ENCODE peak calls at places on chromosomes 7 and 10, in five cellular contexts. V is cardiac fibroblast; S is stimulated activated CD8-positive, alpha-beta memory T cell treated with anti-CD3 and anti-CD28 coated beads, Interleukin-4, amount 100 ng/mL, for 1 hour; O is T-cell; E is hippocampal formation. K is an unnamed sample.

GRCh38 chr7:1514993-1515392 is 10.8 kb upstream of the INTS1 start:
- DNase-seq in V (peak), S (no peak), O (no peak), E (no peak), K (no peak)

GRCh38 chr7:21580073-21580521 is 37.3 kb downstream of the DNAH11 start:
- DNase-seq in V (peak), S (no peak), O (no peak), E (no peak), K (no peak)

GRCh38 chr7:23072916-23073315 is 32.7 kb upstream of the KLHL7 start:
- DNase-seq in V (no peak), S (no peak), O (no peak), E (no peak), K (no peak)

GRCh38 chr10:29317423-29318021 is 28.7 kb downstream of the LYZL1 start:
- DNase-seq in V (no peak), S (no peak), O (no peak), E (no peak), K (no peak)

GRCh38 chr7:24576171-24577052 is 3.2 kb downstream of the PALS2 start:
- DNase-seq in V (peak), S (no peak), O (no peak), E (no peak), K (peak)

GRCh38 chr7:102912742-102913141 is at the start of gene LRRC17:
- DNase-seq in V (peak), S (no peak), O (no peak), E (no peak), K (no peak)

GRCh38 chr10:69574571-69574978 is 1.4 kb upstream of the NEUROG3 start:
- DNase-seq in V (no peak), S (no peak), O (no peak), E (no peak), K (no peak)

GRCh38 chr10:132458595-132459251 is 61.7 kb downstream of the PWWP2B start:
- DNase-seq in V (peak), S (peak), O (peak), E (peak), K (no peak)

GRCh38 chr7:38461887-38462286 is 169.3 kb downstream of the AMPH start:
- DNase-seq in V (no peak), S (no peak), O (no peak), E (no peak), K (no peak)

GRCh38 chr10:118763202-118763988 is 8.6 kb upstream of the CACUL1 start:
- DNase-seq in V (no peak), S (no peak), O (no peak), E (no peak), K (no peak)

GRCh38 chr7:55185321-55185802 is 166.5 kb downstream of the EGFR start:
- DNase-seq in V (no peak), S (no peak), O (no peak), E (no peak), K (no peak)

GRCh38 chr7:8277394-8277982 is 15.5 kb upstream of the ICA1 start:
- DNase-seq in V (peak), S (no peak), O (no peak), E (no peak), K (peak)

GRCh38 chr10:113610636-113611601 is 52.9 kb downstream of the NRAP start:
- DNase-seq in V (no peak), S (no peak), O (no peak), E (no peak), K (no peak)

GRCh38 chr10:6563075-6563474 is 17.0 kb downstream of the PRKCQ start:
- DNase-seq in V (no peak), S (no peak), O (no peak), E (no peak), K (no peak)

GRCh38 chr10:70324341-70324861 is 40.6 kb upstream of the NPFFR1 start:
- DNase-seq in V (no peak), S (no peak), O (no peak), E (no peak), K (peak)